ENCODE peak calls at places on chromosomes 2 and 18, in seven cellular contexts. W, S, R, I, B, M and X are unnamed samples.

GRCh38 chr2:236177967-236178909 is 10.1 kb upstream of the GBX2 start:
- DNase-seq in W (peak; percentile 25), S (no peak), R (peak; percentile 71), I (no peak), B (peak; percentile 91), M (no peak), X (no peak)

GRCh38 chr18:22827741-22828140 is 105.4 kb upstream of the RBBP8 start:
- DNase-seq in W (no peak), S (no peak), R (no peak), I (no peak), B (no peak), M (no peak), X (no peak)

GRCh38 chr18:8367217-8367988 is 241.8 kb upstream of the RAB12 start:
- DNase-seq in W (peak; percentile 8), S (peak; percentile 9), R (peak; percentile 9), I (peak; percentile 27), B (peak; percentile 43), M (no peak), X (peak; percentile 35)

GRCh38 chr2:7984693-7985353 is 697.0 kb upstream of the ID2 start:
- DNase-seq in W (no peak), S (no peak), R (no peak), I (no peak), B (no peak), M (no peak), X (no peak)

GRCh38 chr2:17915099-17915498 is 36.6 kb downstream of the KCNS3 start:
- DNase-seq in W (no peak), S (peak; percentile 11), R (no peak), I (no peak), B (no peak), M (no peak), X (no peak)

GRCh38 chr2:241563571-241563980 is 5.0 kb downstream of the BOK start:
- DNase-seq in W (no peak), S (no peak), R (no peak), I (no peak), B (no peak), M (no peak), X (no peak)

GRCh38 chr2:31515586-31515985 is 65.2 kb downstream of the SRD5A2 start:
- DNase-seq in W (no peak), S (no peak), R (no peak), I (no peak), B (no peak), M (no peak), X (no peak)

GRCh38 chr2:216002274-216002673 is 11.1 kb downstream of the MREG start:
- DNase-seq in W (no peak), S (no peak), R (no peak), I (no peak), B (no peak), M (no peak), X (no peak)

GRCh38 chr18:48028081-48028480 is 97.6 kb upstream of the SMAD2 start:
- DNase-seq in W (no peak), S (no peak), R (no peak), I (no peak), B (no peak), M (no peak), X (no peak)

GRCh38 chr2:198546091-198546490 is 741.7 kb downstream of the PLCL1 start:
- DNase-seq in W (no peak), S (peak; percentile 4), R (no peak), I (no peak), B (no peak), M (no peak), X (no peak)